ENCODE peak calls at places on chromosome 19, in seven cellular contexts. Y is left lung, V is uterus, T is body of pancreas, O is DND-41, L is fibroblast of lung, J is BE2C. P is an unnamed sample.

GRCh38 chr19:16385821-16386220 is 61.2 kb downstream of the KLF2 start:
- DNase-seq in Y (no peak), V (no peak), T (no peak), O (no peak), L (no peak), J (no peak), P (no peak)

GRCh38 chr19:51820821-51821446 is 26.0 kb downstream of the FPR3 start:
- DNase-seq in Y (no peak), V (no peak), T (no peak), O (no peak), L (no peak), J (no peak), P (no peak)

GRCh38 chr19:39083983-39084731 is at the start of gene ACP7:
- DNase-seq in Y (peak; percentile 71), V (no peak), T (no peak), O (no peak), L (no peak), J (no peak), P (no peak)

GRCh38 chr19:58550362-58551122 is 4.4 kb downstream of the CHMP2A start:
- DNase-seq in Y (no peak), V (no peak), T (no peak), O (peak; percentile 13), L (no peak), J (no peak), P (no peak)

GRCh38 chr19:5897189-5897969 is 6.2 kb downstream of the NDUFA11 start:
- DNase-seq in Y (peak; percentile 76), V (no peak), T (no peak), O (no peak), L (no peak), J (no peak), P (no peak)

GRCh38 chr19:51002542-51003311 is 1.3 kb upstream of the KLK8 start:
- DNase-seq in Y (no peak), V (no peak), T (no peak), O (peak; percentile 17), L (no peak), J (peak; percentile 57), P (no peak)

GRCh38 chr19:13012690-13013608 is 17.7 kb downstream of the NFIX start:
- DNase-seq in Y (peak; percentile 85), V (peak; percentile 88), T (no peak), O (no peak), L (peak; percentile 79), J (no peak), P (no peak)

GRCh38 chr19:14022469-14022868 is 5.5 kb upstream of the RLN3 start:
- DNase-seq in Y (peak; percentile 3), V (no peak), T (no peak), O (no peak), L (peak; percentile 73), J (no peak), P (no peak)

GRCh38 chr19:45767881-45768643 is 990 bp downstream of the SIX5 start:
- DNase-seq in Y (peak; percentile 89), V (peak; percentile 75), T (peak; percentile 80), O (no peak), L (peak; percentile 78), J (no peak), P (peak; percentile 81)

GRCh38 chr19:43624933-43625332 is 5.5 kb upstream of the ZNF428 start:
- DNase-seq in Y (peak; percentile 83), V (no peak), T (peak; percentile 58), O (peak; percentile 74), L (no peak), J (no peak), P (peak; percentile 82)

GRCh38 chr19:31085125-31085524 is 264.1 kb downstream of the TSHZ3 start:
- DNase-seq in Y (no peak), V (no peak), T (no peak), O (no peak), L (no peak), J (no peak), P (no peak)

GRCh38 chr19:38384209-38385027 is 3.4 kb downstream of the GGN start:
- DNase-seq in Y (no peak), V (no peak), T (no peak), O (no peak), L (peak; percentile 40), J (peak; percentile 37), P (no peak)

GRCh38 chr19:30334841-30335240 is 37.3 kb upstream of the ZNF536 start:
- DNase-seq in Y (no peak), V (no peak), T (no peak), O (no peak), L (no peak), J (no peak), P (no peak)

GRCh38 chr19:45716314-45717130 is 14.2 kb downstream of the FBXO46 start:
- DNase-seq in Y (no peak), V (no peak), T (peak; percentile 43), O (peak; percentile 30), L (no peak), J (no peak), P (no peak)

GRCh38 chr19:53945441-53945840 is 17.3 kb upstream of the CACNG8 start:
- DNase-seq in Y (peak; percentile 15), V (no peak), T (no peak), O (no peak), L (peak; percentile 20), J (no peak), P (no peak)

GRCh38 chr19:13875824-13876223 is 1.1 kb upstream of the NANOS3 start:
- DNase-seq in Y (no peak), V (no peak), T (no peak), O (no peak), L (no peak), J (no peak), P (no peak)

GRCh38 chr19:6587093-6587820 is 3.7 kb downstream of the CD70 start:
- DNase-seq in Y (no peak), V (no peak), T (no peak), O (no peak), L (no peak), J (no peak), P (no peak)

GRCh38 chr19:38727868-38728660 is 16.2 kb downstream of the CAPN12 start:
- DNase-seq in Y (peak; percentile 62), V (peak; percentile 85), T (no peak), O (no peak), L (no peak), J (no peak), P (no peak)

GRCh38 chr19:9148687-9149086 is 8.5 kb downstream of the ZNF317 start:
- DNase-seq in Y (no peak), V (no peak), T (no peak), O (no peak), L (no peak), J (no peak), P (no peak)
- H3K9me3 ChIP-seq in Y (peaks cover 51% of the 10 kb centered on the region), V (no peaks in the 10 kb centered on the region), T (peaks cover 12% of the 10 kb centered on the region), O (peaks cover 23% of the 10 kb centered on the region), L (no peaks in the 10 kb centered on the region), J (peaks cover 16% of the 10 kb centered on the region), P (peaks cover 42% of the 10 kb centered on the region)

GRCh38 chr19:32438751-32439150 is 33.2 kb downstream of the DPY19L3 start:
- DNase-seq in Y (no peak), V (no peak), T (no peak), O (no peak), L (no peak), J (no peak), P (no peak)
- H3K36me3 ChIP-seq in Y (no peaks in the 10 kb centered on the region), V (no peaks in the 10 kb centered on the region), T (no peaks in the 10 kb centered on the region), O (peaks cover 66% of the 10 kb centered on the region), L (peaks cover 5% of the 10 kb centered on the region), J (peaks cover 15% of the 10 kb centered on the region), P (peaks cover 39% of the 10 kb centered on the region)

DNA sequence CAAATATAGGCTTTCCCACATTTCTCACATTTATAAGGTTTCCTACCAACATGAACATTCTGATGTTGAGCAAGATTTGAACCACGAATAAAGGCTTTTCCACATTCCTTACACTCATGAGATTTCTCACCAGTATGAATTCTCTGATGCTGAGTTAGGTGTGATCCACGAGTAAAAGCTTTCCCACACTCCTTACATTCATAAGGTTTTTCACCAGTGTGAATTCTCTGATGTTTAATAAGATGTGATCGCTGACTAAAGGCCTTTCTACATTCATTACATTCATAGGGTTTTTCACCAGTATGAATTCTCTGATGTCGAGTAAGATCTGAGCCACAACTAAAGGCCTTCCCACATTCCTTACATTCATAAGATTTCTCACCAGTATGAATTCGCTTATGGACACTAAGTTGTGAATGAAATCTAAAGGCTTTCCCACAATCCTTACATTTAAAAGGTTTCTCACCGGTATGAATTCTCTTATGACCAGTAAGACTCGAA is 19.0 kb downstream of the ZNF790 start:
- DNase-seq in Y (no peak), V (no peak), T (no peak), O (no peak), L (peak; percentile 9), J (no peak), P (no peak)
- H3K9me3 ChIP-seq in Y (peaks cover 100% of the 10 kb centered on the region), V (peaks cover 8% of the 10 kb centered on the region), T (peaks cover 89% of the 10 kb centered on the region), O (peaks cover 89% of the 10 kb centered on the region), L (peaks cover 6% of the 10 kb centered on the region), J (peaks cover 10% of the 10 kb centered on the region), P (peaks cover 100% of the 10 kb centered on the region)

GRCh38 chr19:7962644-7963268 is 19.3 kb upstream of the TIMM44 start:
- DNase-seq in Y (peak; percentile 47), V (no peak), T (no peak), O (no peak), L (no peak), J (no peak), P (no peak)
- H3K36me3 ChIP-seq in Y (no peaks in the 10 kb centered on the region), V (no peaks in the 10 kb centered on the region), T (peaks cover 7% of the 10 kb centered on the region), O (peaks cover 84% of the 10 kb centered on the region), L (peaks cover 7% of the 10 kb centered on the region), J (peaks cover 56% of the 10 kb centered on the region), P (peaks cover 86% of the 10 kb centered on the region)

GRCh38 chr19:11494634-11495285 is 10.9 kb downstream of the ZNF653 start:
- DNase-seq in Y (no peak), V (no peak), T (no peak), O (no peak), L (no peak), J (no peak), P (no peak)
- H3K9me3 ChIP-seq in Y (no peaks in the 10 kb centered on the region), V (no peaks in the 10 kb centered on the region), T (no peaks in the 10 kb centered on the region), O (no peaks in the 10 kb centered on the region), L (no peaks in the 10 kb centered on the region), J (no peaks in the 10 kb centered on the region), P (no peaks in the 10 kb centered on the region)

GRCh38 chr19:619286-620002 is 13.9 kb downstream of the POLRMT start:
- DNase-seq in Y (no peak), V (no peak), T (no peak), O (no peak), L (no peak), J (no peak), P (no peak)

GRCh38 chr19:621819-622218 is 11.5 kb downstream of the POLRMT start:
- DNase-seq in Y (peak; percentile 72), V (no peak), T (no peak), O (no peak), L (no peak), J (no peak), P (no peak)

GRCh38 chr19:618674-619285 is 14.6 kb downstream of the POLRMT start:
- DNase-seq in Y (no peak), V (no peak), T (no peak), O (no peak), L (no peak), J (no peak), P (no peak)

GRCh38 chr19:618247-618619 is 15.1 kb downstream of the POLRMT start:
- DNase-seq in Y (no peak), V (no peak), T (no peak), O (no peak), L (no peak), J (no peak), P (no peak)

GRCh38 chr19:620166-620862 is 13.0 kb downstream of the POLRMT start:
- DNase-seq in Y (peak; percentile 70), V (no peak), T (no peak), O (no peak), L (no peak), J (no peak), P (no peak)
- H3K36me3 ChIP-seq in Y (no peaks in the 10 kb centered on the region), V (no peaks in the 10 kb centered on the region), T (no peaks in the 10 kb centered on the region), O (peaks cover 80% of the 10 kb centered on the region), L (peaks cover 13% of the 10 kb centered on the region), J (peaks cover 66% of the 10 kb centered on the region), P (peaks cover 77% of the 10 kb centered on the region)